ENCODE peak calls at places on chromosomes 2 and 18, in nine cellular contexts. One of them, this sample, is unnamed. For H3K36me3, the result is how much of the 10 kb centered on the place peaks cover.

GRCh38 chr2:120175000-120175581 is 48.1 kb downstream of the TMEM185B start:
- DNase-seq in PC-3: peak
- DNase-seq in SK-N-SH: peak
- DNase-seq in GM23248: peak
- DNase-seq in neural progenitor cell: peak
- DNase-seq in OCI-LY7: peak
- DNase-seq in HCT116: peak
- DNase-seq in hepatocyte: peak
- DNase-seq in MM.1S: peak
- DNase-seq in this sample: peak

GRCh38 chr2:225797394-225797793 is 397.9 kb downstream of the NYAP2 start:
- DNase-seq in OCI-LY7: no peak
- DNase-seq in SK-N-SH: no peak
- DNase-seq in neural progenitor cell: no peak
- DNase-seq in PC-3: no peak
- DNase-seq in MM.1S: no peak
- DNase-seq in HCT116: no peak
- DNase-seq in GM23248: no peak
- DNase-seq in hepatocyte: no peak
- DNase-seq in this sample: no peak

GRCh38 chr18:68660355-68661183 is 54.3 kb downstream of the TMX3 start:
- DNase-seq in PC-3: peak
- DNase-seq in OCI-LY7: peak
- DNase-seq in hepatocyte: peak
- DNase-seq in HCT116: peak
- DNase-seq in SK-N-SH: peak
- DNase-seq in GM23248: peak
- DNase-seq in MM.1S: peak
- DNase-seq in neural progenitor cell: peak
- DNase-seq in this sample: peak

GRCh38 chr2:190812506-190813294 is 67.9 kb upstream of the GLS start:
- DNase-seq in hepatocyte: no peak
- DNase-seq in OCI-LY7: no peak
- DNase-seq in neural progenitor cell: no peak
- DNase-seq in PC-3: no peak
- DNase-seq in HCT116: no peak
- DNase-seq in MM.1S: no peak
- DNase-seq in GM23248: peak
- DNase-seq in SK-N-SH: no peak
- DNase-seq in this sample: no peak

GRCh38 chr18:59957957-59958356 is 58.2 kb downstream of the PMAIP1 start:
- DNase-seq in PC-3: peak
- DNase-seq in HCT116: peak
- DNase-seq in MM.1S: peak
- DNase-seq in SK-N-SH: peak
- DNase-seq in OCI-LY7: peak
- DNase-seq in hepatocyte: peak
- DNase-seq in neural progenitor cell: no peak
- DNase-seq in GM23248: peak
- DNase-seq in this sample: no peak

GRCh38 chr2:75920721-75921551 is 210.2 kb upstream of the GCFC2 start:
- DNase-seq in HCT116: no peak
- DNase-seq in GM23248: no peak
- DNase-seq in OCI-LY7: no peak
- DNase-seq in neural progenitor cell: peak
- DNase-seq in MM.1S: no peak
- DNase-seq in PC-3: no peak
- DNase-seq in SK-N-SH: no peak
- DNase-seq in hepatocyte: no peak
- DNase-seq in this sample: peak

GRCh38 chr2:137964066-137964858 is at the start of gene HNMT:
- DNase-seq in PC-3: peak
- DNase-seq in SK-N-SH: peak
- DNase-seq in OCI-LY7: no peak
- DNase-seq in MM.1S: no peak
- DNase-seq in HCT116: no peak
- DNase-seq in GM23248: peak
- DNase-seq in hepatocyte: peak
- DNase-seq in neural progenitor cell: peak
- DNase-seq in this sample: peak

GRCh38 chr2:233944722-233945121 is 27.5 kb downstream of the TRPM8 start:
- DNase-seq in HCT116: no peak
- DNase-seq in GM23248: no peak
- DNase-seq in MM.1S: no peak
- DNase-seq in OCI-LY7: no peak
- DNase-seq in SK-N-SH: no peak
- DNase-seq in PC-3: no peak
- DNase-seq in neural progenitor cell: no peak
- DNase-seq in hepatocyte: no peak
- DNase-seq in this sample: no peak

GRCh38 chr2:152254486-152254885 is 78.9 kb upstream of the STAM2 start:
- DNase-seq in SK-N-SH: no peak
- DNase-seq in OCI-LY7: no peak
- DNase-seq in hepatocyte: no peak
- DNase-seq in GM23248: no peak
- DNase-seq in neural progenitor cell: no peak
- DNase-seq in MM.1S: no peak
- DNase-seq in HCT116: no peak
- DNase-seq in PC-3: no peak
- DNase-seq in this sample: no peak

GRCh38 chr2:111122631-111123421 is 2.1 kb downstream of the BCL2L11 start:
- DNase-seq in GM23248: peak
- DNase-seq in hepatocyte: peak
- DNase-seq in neural progenitor cell: peak
- DNase-seq in HCT116: no peak
- DNase-seq in PC-3: peak
- DNase-seq in OCI-LY7: peak
- DNase-seq in SK-N-SH: peak
- DNase-seq in MM.1S: peak
- DNase-seq in this sample: peak

GRCh38 chr18:78635093-78635800 is 344.4 kb upstream of the SALL3 start:
- DNase-seq in PC-3: no peak
- DNase-seq in hepatocyte: no peak
- DNase-seq in HCT116: no peak
- DNase-seq in SK-N-SH: no peak
- DNase-seq in MM.1S: no peak
- DNase-seq in GM23248: no peak
- DNase-seq in OCI-LY7: no peak
- DNase-seq in neural progenitor cell: no peak
- DNase-seq in this sample: no peak

GRCh38 chr2:196431957-196432356 is 207.6 kb upstream of the CCDC150 start:
- DNase-seq in HCT116: peak
- DNase-seq in SK-N-SH: peak
- DNase-seq in OCI-LY7: peak
- DNase-seq in GM23248: peak
- DNase-seq in PC-3: peak
- DNase-seq in neural progenitor cell: peak
- DNase-seq in hepatocyte: no peak
- DNase-seq in MM.1S: peak
- DNase-seq in this sample: peak

GRCh38 chr2:20436716-20437470 is 10.0 kb upstream of the RHOB start:
- DNase-seq in GM23248: no peak
- DNase-seq in hepatocyte: no peak
- DNase-seq in HCT116: no peak
- DNase-seq in MM.1S: no peak
- DNase-seq in PC-3: no peak
- DNase-seq in SK-N-SH: no peak
- DNase-seq in neural progenitor cell: no peak
- DNase-seq in OCI-LY7: peak
- DNase-seq in this sample: no peak

GRCh38 chr2:24971300-24971549 is 530 bp downstream of the DNAJC27 start:
- DNase-seq in PC-3: no peak
- DNase-seq in GM23248: no peak
- DNase-seq in MM.1S: no peak
- DNase-seq in HCT116: no peak
- DNase-seq in OCI-LY7: no peak
- DNase-seq in hepatocyte: no peak
- DNase-seq in neural progenitor cell: no peak
- DNase-seq in SK-N-SH: no peak
- DNase-seq in this sample: no peak

GRCh38 chr2:233821709-233822100 is 32.6 kb downstream of the HJURP start:
- DNase-seq in hepatocyte: no peak
- DNase-seq in HCT116: no peak
- DNase-seq in GM23248: no peak
- DNase-seq in MM.1S: no peak
- DNase-seq in neural progenitor cell: no peak
- DNase-seq in SK-N-SH: no peak
- DNase-seq in OCI-LY7: no peak
- DNase-seq in PC-3: no peak
- DNase-seq in this sample: no peak

GRCh38 chr2:9358846-9359245 is 64.5 kb downstream of the ITGB1BP1 start:
- DNase-seq in neural progenitor cell: no peak
- DNase-seq in OCI-LY7: no peak
- DNase-seq in GM23248: no peak
- DNase-seq in HCT116: no peak
- DNase-seq in SK-N-SH: no peak
- DNase-seq in hepatocyte: no peak
- DNase-seq in PC-3: no peak
- DNase-seq in MM.1S: no peak
- DNase-seq in this sample: no peak

DNA sequence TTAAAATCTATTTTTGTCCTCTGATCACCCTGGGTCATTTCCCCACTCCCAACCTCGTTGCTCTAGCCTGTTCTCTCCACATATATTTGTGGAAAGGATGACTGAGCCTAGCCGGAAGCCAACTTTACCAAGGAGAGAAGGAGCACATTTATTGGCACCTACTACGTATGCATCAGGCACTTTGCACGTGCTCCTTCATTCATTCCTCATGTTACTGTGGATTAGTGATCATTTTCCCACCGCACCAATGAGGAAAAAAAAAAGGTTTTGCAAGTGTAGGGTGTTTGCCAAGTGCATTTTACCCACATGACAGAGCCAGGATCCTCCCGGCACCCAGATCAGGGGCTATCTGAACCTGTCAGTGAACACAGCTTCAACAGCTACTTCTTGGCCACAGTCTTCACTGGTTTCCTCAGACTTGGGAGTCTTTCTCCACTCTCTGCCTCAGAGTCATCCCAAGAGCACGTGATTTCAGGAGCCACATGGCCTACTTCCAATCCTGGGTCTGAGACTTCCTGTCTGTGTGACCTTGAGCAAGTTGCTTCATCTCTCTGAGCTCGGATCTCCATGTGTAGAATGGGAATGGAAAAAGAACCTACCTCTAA is 1.9 kb upstream of the C1QL2 start:
- DNase-seq in PC-3: no peak
- DNase-seq in SK-N-SH: no peak
- DNase-seq in HCT116: no peak
- DNase-seq in neural progenitor cell: no peak
- DNase-seq in OCI-LY7: no peak
- DNase-seq in hepatocyte: no peak
- DNase-seq in GM23248: peak
- DNase-seq in MM.1S: no peak
- DNase-seq in this sample: no peak
- H3K36me3 ChIP-seq in PC-3: under half
- H3K36me3 ChIP-seq in SK-N-SH: under half
- H3K36me3 ChIP-seq in HCT116: under half
- H3K36me3 ChIP-seq in neural progenitor cell: under half
- H3K36me3 ChIP-seq in OCI-LY7: under half
- H3K36me3 ChIP-seq in hepatocyte: under half
- H3K36me3 ChIP-seq in GM23248: under half
- H3K36me3 ChIP-seq in MM.1S: under half
- H3K36me3 ChIP-seq in this sample: under half

GRCh38 chr2:239724851-239725550 is 300.1 kb downstream of the NDUFA10 start:
- DNase-seq in HCT116: no peak
- DNase-seq in OCI-LY7: no peak
- DNase-seq in MM.1S: no peak
- DNase-seq in hepatocyte: no peak
- DNase-seq in SK-N-SH: no peak
- DNase-seq in neural progenitor cell: no peak
- DNase-seq in PC-3: no peak
- DNase-seq in GM23248: no peak
- DNase-seq in this sample: no peak
- H3K27ac ChIP-seq in HCT116: no peak
- H3K27ac ChIP-seq in OCI-LY7: no peak
- H3K27ac ChIP-seq in MM.1S: no peak
- H3K27ac ChIP-seq in hepatocyte: no peak
- H3K27ac ChIP-seq in SK-N-SH: no peak
- H3K27ac ChIP-seq in neural progenitor cell: no peak
- H3K27ac ChIP-seq in PC-3: no peak
- H3K27ac ChIP-seq in GM23248: no peak
- H3K27ac ChIP-seq in this sample: no peak

DNA sequence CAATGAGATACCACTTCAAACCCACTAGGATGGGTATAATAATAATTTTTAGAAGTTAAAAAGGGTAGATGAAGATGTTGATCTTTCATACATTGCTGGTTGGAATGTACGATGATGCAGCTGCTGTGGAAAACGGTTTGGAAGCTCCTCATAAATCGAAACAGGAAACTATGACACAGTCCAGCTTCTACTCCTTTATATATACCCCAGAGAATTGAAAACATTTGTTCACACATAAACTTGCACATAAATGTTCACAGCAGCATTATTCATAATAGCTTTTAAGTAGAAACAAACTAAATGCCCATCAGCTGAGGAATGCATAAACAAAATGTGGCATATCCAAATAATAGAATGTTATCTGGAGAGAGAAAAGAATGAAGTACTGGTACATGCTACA is 95.0 kb downstream of the STRADB start:
- DNase-seq in PC-3: no peak
- DNase-seq in GM23248: peak
- DNase-seq in hepatocyte: no peak
- DNase-seq in HCT116: no peak
- DNase-seq in neural progenitor cell: no peak
- DNase-seq in MM.1S: no peak
- DNase-seq in OCI-LY7: no peak
- DNase-seq in SK-N-SH: no peak
- DNase-seq in this sample: no peak
- TF ChIP-seq EZH2phosphoT487 in PC-3: no peak
- TF ChIP-seq EZH2phosphoT487 in GM23248: peak
- TF ChIP-seq EZH2phosphoT487 in hepatocyte: no peak
- TF ChIP-seq EZH2phosphoT487 in HCT116: no peak
- TF ChIP-seq EZH2phosphoT487 in neural progenitor cell: no peak
- TF ChIP-seq EZH2phosphoT487 in MM.1S: no peak
- TF ChIP-seq EZH2phosphoT487 in OCI-LY7: no peak
- TF ChIP-seq EZH2phosphoT487 in SK-N-SH: no peak
- TF ChIP-seq EZH2phosphoT487 in this sample: no peak

GRCh38 chr2:35821675-35822074 is 533.9 kb upstream of the CRIM1 start:
- DNase-seq in neural progenitor cell: no peak
- DNase-seq in hepatocyte: no peak
- DNase-seq in PC-3: no peak
- DNase-seq in OCI-LY7: no peak
- DNase-seq in GM23248: no peak
- DNase-seq in HCT116: no peak
- DNase-seq in SK-N-SH: no peak
- DNase-seq in MM.1S: no peak
- DNase-seq in this sample: peak

GRCh38 chr2:35822716-35823115 is 532.9 kb upstream of the CRIM1 start:
- DNase-seq in hepatocyte: no peak
- DNase-seq in SK-N-SH: no peak
- DNase-seq in GM23248: no peak
- DNase-seq in PC-3: no peak
- DNase-seq in MM.1S: no peak
- DNase-seq in OCI-LY7: no peak
- DNase-seq in neural progenitor cell: peak
- DNase-seq in HCT116: no peak
- DNase-seq in this sample: peak

GRCh38 chr2:35830833-35831232 is 524.7 kb upstream of the CRIM1 start:
- DNase-seq in MM.1S: no peak
- DNase-seq in hepatocyte: no peak
- DNase-seq in HCT116: no peak
- DNase-seq in GM23248: no peak
- DNase-seq in neural progenitor cell: no peak
- DNase-seq in OCI-LY7: no peak
- DNase-seq in SK-N-SH: no peak
- DNase-seq in PC-3: no peak
- DNase-seq in this sample: no peak

GRCh38 chr2:35827086-35827485 is 528.5 kb upstream of the CRIM1 start:
- DNase-seq in GM23248: no peak
- DNase-seq in SK-N-SH: no peak
- DNase-seq in neural progenitor cell: no peak
- DNase-seq in MM.1S: no peak
- DNase-seq in OCI-LY7: no peak
- DNase-seq in HCT116: no peak
- DNase-seq in PC-3: no peak
- DNase-seq in hepatocyte: no peak
- DNase-seq in this sample: no peak
- H3K36me3 ChIP-seq in GM23248: under half
- H3K36me3 ChIP-seq in SK-N-SH: under half
- H3K36me3 ChIP-seq in neural progenitor cell: under half
- H3K36me3 ChIP-seq in MM.1S: under half
- H3K36me3 ChIP-seq in OCI-LY7: under half
- H3K36me3 ChIP-seq in HCT116: under half
- H3K36me3 ChIP-seq in PC-3: under half
- H3K36me3 ChIP-seq in hepatocyte: under half
- H3K36me3 ChIP-seq in this sample: under half